ENCODE peak calls at places on chromosomes 16 and 17, in four cellular contexts. T is left lung; S is Jurkat, Clone E6-1; K is HL-60. L is an unnamed sample.

GRCh38 chr17:46984892-46985291 is 5.8 kb upstream of the RPRML start:
- DNase-seq in T (no peak), S (no peak), K (no peak), L (no peak)

GRCh38 chr17:51640108-51640622 is 379.8 kb downstream of the UTP18 start:
- DNase-seq in T (no peak), S (peak), K (no peak), L (peak)

GRCh38 chr17:64457156-64457555 is 8.2 kb downstream of the MILR1 start:
- DNase-seq in T (no peak), S (no peak), K (no peak), L (no peak)

GRCh38 chr17:46922804-46923635 is at the start of gene GOSR2:
- DNase-seq in T (peak), S (peak), K (peak), L (peak)

GRCh38 chr16:81500833-81501521 is 56.4 kb downstream of the CMIP start:
- DNase-seq in T (peak), S (peak), K (no peak), L (no peak)

GRCh38 chr16:78108451-78108850 is 9.0 kb downstream of the WWOX start:
- DNase-seq in T (no peak), S (no peak), K (no peak), L (no peak)

GRCh38 chr16:30910427-30911029 is 12.8 kb upstream of the FBXL19 start:
- DNase-seq in T (no peak), S (no peak), K (no peak), L (no peak)

GRCh38 chr16:72172105-72173034 is at the start of gene PMFBP1:
- DNase-seq in T (no peak), S (peak), K (peak), L (no peak)

GRCh38 chr17:14301761-14302401 is 1.0 kb downstream of the HS3ST3B1 start:
- DNase-seq in T (peak), S (no peak), K (peak), L (peak)

GRCh38 chr16:85266857-85267256 is 154.6 kb upstream of the CIBAR2 start:
- DNase-seq in T (no peak), S (no peak), K (no peak), L (no peak)

GRCh38 chr17:55845385-55845784 is 94.5 kb downstream of the PCTP start:
- DNase-seq in T (peak), S (no peak), K (no peak), L (no peak)

GRCh38 chr16:69567031-69567680 is 1.4 kb downstream of the NFAT5 start:
- DNase-seq in T (no peak), S (no peak), K (peak), L (peak)

GRCh38 chr16:24544640-24545039 is 5.3 kb downstream of the RBBP6 start:
- DNase-seq in T (no peak), S (no peak), K (no peak), L (no peak)

GRCh38 chr16:3963203-3963602 is 82.7 kb upstream of the CREBBP start:
- DNase-seq in T (no peak), S (peak), K (no peak), L (no peak)

GRCh38 chr17:41962768-41963434 is 3.7 kb upstream of the CNP start:
- DNase-seq in T (peak), S (peak), K (peak), L (peak)

GRCh38 chr17:48574523-48575065 is 3.6 kb downstream of the HOXB4 start:
- DNase-seq in T (no peak), S (no peak), K (no peak), L (no peak)

GRCh38 chr16:67068212-67068753 is 39.3 kb downstream of the CBFB start:
- DNase-seq in T (no peak), S (no peak), K (no peak), L (no peak)

GRCh38 chr17:48290378-48290777 is 139.6 kb downstream of the SKAP1 start:
- DNase-seq in T (no peak), S (no peak), K (no peak), L (no peak)

GRCh38 chr17:64225410-64225809 is 37.6 kb downstream of the TEX2 start:
- DNase-seq in T (no peak), S (no peak), K (no peak), L (no peak)

GRCh38 chr17:48555183-48555615 is 10.3 kb upstream of the HOXB2 start:
- DNase-seq in T (no peak), S (no peak), K (no peak), L (no peak)

GRCh38 chr17:74803388-74803930 is 27.3 kb upstream of the NAT9 start:
- DNase-seq in T (no peak), S (no peak), K (no peak), L (no peak)

GRCh38 chr16:80806957-80807356 is 2.6 kb upstream of the CDYL2 start:
- DNase-seq in T (no peak), S (no peak), K (no peak), L (no peak)

GRCh38 chr17:17063546-17064122 is 21.4 kb downstream of the MPRIP start:
- DNase-seq in T (no peak), S (no peak), K (peak), L (no peak)

GRCh38 chr17:2563061-2563460 is 30.4 kb upstream of the PAFAH1B1 start:
- DNase-seq in T (no peak), S (no peak), K (no peak), L (no peak)

GRCh38 chr16:23948949-23949392 is 113.2 kb downstream of the PRKCB start:
- DNase-seq in T (no peak), S (peak), K (no peak), L (no peak)

GRCh38 chr17:78923660-78924453 is 1.3 kb downstream of the TIMP2 start:
- DNase-seq in T (peak), S (peak), K (peak), L (peak)

GRCh38 chr16:25691519-25692091 is at the start of gene HS3ST4:
- DNase-seq in T (peak), S (no peak), K (no peak), L (no peak)

GRCh38 chr16:25692734-25693508 is 1.2 kb downstream of the HS3ST4 start:
- DNase-seq in T (peak), S (no peak), K (no peak), L (no peak)

GRCh38 chr16:25690563-25691143 is 1.1 kb upstream of the HS3ST4 start:
- DNase-seq in T (no peak), S (no peak), K (no peak), L (no peak)

GRCh38 chr16:25692307-25692706 is 548 bp downstream of the HS3ST4 start:
- DNase-seq in T (no peak), S (no peak), K (no peak), L (no peak)

GRCh38 chr16:25693621-25694020 is 1.9 kb downstream of the HS3ST4 start:
- DNase-seq in T (no peak), S (no peak), K (no peak), L (no peak)
- H3K4me3 ChIP-seq in T (no peak), S (no peak), K (no peak), L (no peak)

DNA sequence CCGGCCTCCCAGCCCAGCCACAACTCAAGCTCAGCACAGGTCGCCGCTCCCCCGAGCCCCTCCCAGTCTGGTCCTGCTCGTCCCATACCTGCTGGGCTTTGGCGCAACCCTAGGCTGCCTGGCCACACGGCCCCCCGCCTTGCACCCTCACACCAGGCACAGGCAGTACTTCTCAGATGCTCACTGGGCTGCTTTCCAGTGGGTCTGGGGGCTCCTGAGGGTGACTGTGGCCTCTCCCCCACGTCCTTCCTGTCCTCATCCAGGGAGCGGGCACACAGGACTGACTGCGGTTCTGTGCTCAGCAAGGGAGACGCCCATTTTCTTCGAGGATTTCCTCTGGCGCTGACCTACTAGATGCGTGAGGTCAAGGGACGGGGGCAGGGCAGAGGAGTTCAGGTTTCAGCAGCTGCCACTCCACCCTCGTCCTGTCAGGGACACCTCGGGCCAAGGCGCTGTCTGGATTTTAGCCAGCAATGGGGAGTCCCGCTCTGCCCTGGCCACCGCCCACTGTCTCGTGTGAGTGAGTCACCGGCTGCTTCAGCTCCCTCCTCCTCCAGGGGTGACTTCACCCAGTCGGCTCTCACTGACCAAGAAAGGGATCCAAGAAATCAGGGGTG is 115.8 kb downstream of the NPIPB11 start:
- DNase-seq in T (peak), S (no peak), K (peak), L (no peak)
- H3K4me3 ChIP-seq in T (no peak), S (no peak), K (no peak), L (no peak)

DNA sequence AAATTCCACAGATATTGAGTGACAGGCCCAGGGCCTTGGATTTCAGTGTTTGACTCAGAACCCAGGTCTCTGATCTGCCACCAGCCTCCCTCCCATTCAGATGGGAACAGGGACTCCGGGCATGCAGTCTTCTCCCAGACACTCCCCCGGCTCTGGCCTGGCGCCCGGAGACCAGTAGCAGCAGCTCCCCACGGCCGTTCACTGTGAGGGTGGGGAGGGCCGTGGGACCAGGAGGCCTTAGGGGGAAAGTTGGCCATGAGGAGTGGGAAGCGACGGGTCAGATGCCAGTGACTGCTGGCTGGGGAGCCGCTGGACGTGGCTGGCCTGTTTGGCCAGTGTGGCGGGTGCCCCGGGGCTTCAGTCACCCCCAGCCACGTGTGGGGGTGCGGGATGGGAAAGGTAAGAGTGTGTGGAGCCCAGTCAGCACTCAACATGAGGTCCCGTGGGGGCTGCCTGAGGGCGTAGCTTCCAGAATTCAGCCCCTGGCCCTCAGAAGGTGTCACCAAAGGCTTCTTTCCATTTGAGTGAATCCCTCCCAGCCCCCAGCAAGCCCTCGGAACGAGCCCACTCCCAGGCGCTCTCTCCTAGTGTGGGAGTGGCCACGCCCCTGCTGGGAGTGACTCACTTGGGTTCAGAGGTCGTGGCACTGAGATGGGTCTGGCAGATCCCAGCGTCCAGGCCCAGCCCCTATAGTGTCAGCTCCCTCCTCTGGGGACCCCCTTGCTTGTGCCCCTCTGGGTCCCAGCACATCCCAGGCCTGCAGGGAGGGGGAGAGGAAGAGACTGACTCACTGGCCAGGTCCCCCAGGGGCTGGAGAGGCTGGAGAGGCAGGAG is 309.4 kb downstream of the SEC14L1 start:
- DNase-seq in T (peak), S (no peak), K (no peak), L (peak)
- H3K4me3 ChIP-seq in T (peak), S (peak), K (no peak), L (peak)

GRCh38 chr17:58531661-58532554 is 17.5 kb upstream of the MTMR4 start:
- DNase-seq in T (peak), S (no peak), K (no peak), L (no peak)

GRCh38 chr17:58532555-58532951 is 18.1 kb upstream of the MTMR4 start:
- DNase-seq in T (no peak), S (no peak), K (no peak), L (no peak)

GRCh38 chr17:58529275-58529674 is 14.8 kb upstream of the MTMR4 start:
- DNase-seq in T (no peak), S (no peak), K (no peak), L (no peak)

GRCh38 chr17:58530655-58531054 is 16.2 kb upstream of the MTMR4 start:
- DNase-seq in T (no peak), S (no peak), K (no peak), L (no peak)

GRCh38 chr17:58531122-58531521 is 16.7 kb upstream of the MTMR4 start:
- DNase-seq in T (no peak), S (no peak), K (no peak), L (no peak)
- H3K4me3 ChIP-seq in T (peak), S (peak), K (no peak), L (no peak)

DNA sequence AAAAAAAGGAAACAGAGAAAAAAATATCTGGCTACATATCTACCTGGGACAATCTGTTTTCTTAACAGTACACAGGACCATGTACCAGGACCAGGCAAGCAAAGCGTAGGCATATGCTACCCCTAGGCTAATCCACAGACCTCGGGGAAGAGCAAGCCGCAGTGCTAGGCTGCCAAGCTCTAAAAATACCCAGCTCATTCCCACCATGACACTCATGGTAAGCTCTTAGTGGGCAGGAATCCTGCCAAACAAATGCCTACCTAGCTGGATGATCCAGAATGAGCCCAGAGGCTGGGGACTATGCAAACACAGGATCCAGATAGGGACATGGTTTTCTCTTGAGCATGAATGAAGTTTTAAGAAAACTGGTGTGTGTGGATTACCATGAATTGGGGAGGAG is 95.6 kb downstream of the GRIN2A start:
- DNase-seq in T (no peak), S (no peak), K (no peak), L (no peak)
- H3K4me3 ChIP-seq in T (no peak), S (no peak), K (no peak), L (no peak)

GRCh38 chr16:58730724-58731370 is 3.3 kb downstream of the GOT2 start:
- DNase-seq in T (no peak), S (no peak), K (no peak), L (no peak)

GRCh38 chr16:58733671-58734458 is at the start of gene GOT2:
- DNase-seq in T (peak), S (peak), K (peak), L (peak)

GRCh38 chr16:58734459-58734787 is 307 bp upstream of the GOT2 start:
- DNase-seq in T (no peak), S (no peak), K (no peak), L (no peak)

GRCh38 chr16:58732545-58733247 is 1.4 kb downstream of the GOT2 start:
- DNase-seq in T (no peak), S (no peak), K (no peak), L (no peak)

GRCh38 chr16:58733248-58733670 is 857 bp downstream of the GOT2 start:
- DNase-seq in T (no peak), S (no peak), K (no peak), L (no peak)
- H3K4me3 ChIP-seq in T (peak), S (peak), K (peak), L (peak)

GRCh38 chr16:28211758-28212531 is at the start of gene XPO6:
- DNase-seq in T (peak), S (peak), K (peak), L (peak)

GRCh38 chr16:28208131-28208530 is 3.6 kb downstream of the XPO6 start:
- DNase-seq in T (no peak), S (no peak), K (no peak), L (no peak)

GRCh38 chr16:28208824-28209223 is 2.9 kb downstream of the XPO6 start:
- DNase-seq in T (no peak), S (no peak), K (no peak), L (no peak)

GRCh38 chr16:28210979-28211505 is 723 bp downstream of the XPO6 start:
- DNase-seq in T (peak), S (no peak), K (peak), L (peak)

GRCh38 chr16:28210264-28210663 is 1.5 kb downstream of the XPO6 start:
- DNase-seq in T (no peak), S (no peak), K (no peak), L (no peak)
- H3K4me3 ChIP-seq in T (no peak), S (peak), K (peak), L (peak)

DNA sequence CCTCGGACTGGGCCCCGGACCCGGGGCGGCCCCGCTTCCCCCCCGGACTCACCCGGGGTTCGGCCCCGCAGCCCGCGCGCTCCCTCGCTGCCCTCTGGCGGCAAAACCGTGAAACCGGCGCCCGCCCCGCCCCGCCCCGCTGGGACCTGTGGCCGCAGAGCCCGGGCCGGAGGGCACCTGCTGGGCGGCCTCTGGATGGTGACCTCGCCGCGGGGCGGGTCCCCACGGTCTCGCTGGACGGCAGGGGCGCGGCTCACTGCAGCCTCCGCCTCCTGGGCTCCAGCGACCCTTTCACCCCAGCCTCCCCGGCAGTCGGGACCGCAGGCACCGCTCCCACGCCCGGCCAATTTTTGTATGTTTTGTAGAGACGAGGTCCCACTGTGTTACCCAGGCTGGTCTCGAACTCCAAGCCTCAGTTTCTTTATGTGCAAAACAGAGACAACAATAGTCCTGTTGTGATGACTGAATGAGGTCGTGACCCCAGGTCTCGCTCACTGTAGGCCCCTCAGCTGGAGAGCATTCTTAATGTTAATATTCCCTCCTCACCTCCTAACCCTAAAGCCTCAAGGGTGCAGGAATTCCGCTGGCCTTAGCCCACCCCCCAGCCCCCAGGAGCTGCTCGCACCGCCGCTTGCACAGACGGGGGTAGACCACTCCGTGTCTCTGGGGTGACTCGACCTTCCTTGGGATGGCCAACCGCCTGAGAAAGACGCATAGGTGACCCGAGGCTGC is 33.7 kb upstream of the RPH3AL start:
- DNase-seq in T (peak), S (no peak), K (peak), L (peak)
- H3K4me3 ChIP-seq in T (no peak), S (peak), K (peak), L (peak)

L was measured in DND-41.